ENCODE peak calls at places on chromosomes 4 and X, in four cellular contexts. L is transverse colon, Z is ovary, P is esophagus muscularis mucosa. N is an unnamed sample.
A peak's percentile ranks its signal among the peaks of the same experiment; 100 is the strongest.

GRCh38 chrX:40170830-40171512 is 73.2 kb upstream of the BCOR start:
- DNase-seq in Z (peak; percentile 40), P (no peak), L (no peak), N (no peak)

GRCh38 chr4:185853841-185854240 is 41.8 kb upstream of the SORBS2 start:
- DNase-seq in P (peak; percentile 68), L (no peak), Z (no peak), N (no peak)

GRCh38 chrX:151816914-151817313 is 82.4 kb downstream of the CNGA2 start:
- DNase-seq in L (no peak), Z (no peak), P (no peak), N (no peak)

GRCh38 chrX:11532291-11533075 is 133.2 kb downstream of the ARHGAP6 start:
- DNase-seq in Z (peak; percentile 38), P (no peak), L (no peak), N (no peak)

GRCh38 chrX:69503835-69504625 is at the start of gene NALF2:
- DNase-seq in L (peak; percentile 40), P (no peak), Z (peak; percentile 22), N (peak; percentile 12)

GRCh38 chrX:150610038-150610437 is 41.6 kb downstream of the MTM1 start:
- DNase-seq in L (no peak), Z (no peak), P (no peak), N (no peak)

GRCh38 chrX:31058284-31058683 is 13.6 kb downstream of the FTHL17 start:
- DNase-seq in Z (no peak), L (no peak), P (no peak), N (no peak)

GRCh38 chr4:138488527-138488926 is 246.4 kb upstream of the SLC7A11 start:
- DNase-seq in Z (no peak), P (no peak), L (no peak), N (no peak)

GRCh38 chr4:172073590-172073989 is 260.4 kb downstream of the GALNTL6 start:
- DNase-seq in Z (no peak), P (no peak), L (no peak), N (no peak)

GRCh38 chr4:88008133-88008621 is 742 bp downstream of the PKD2 start:
- DNase-seq in L (peak; percentile 34), Z (peak; percentile 41), P (no peak), N (peak; percentile 87)

GRCh38 chrX:41858161-41858775 is 65.1 kb downstream of the CASK start:
- DNase-seq in P (no peak), L (no peak), Z (no peak), N (no peak)

GRCh38 chr4:83362492-83363329 is 28.1 kb upstream of the HPSE start:
- DNase-seq in P (no peak), L (peak; percentile 19), Z (no peak), N (no peak)

GRCh38 chr4:22473268-22473667 is 42.6 kb downstream of the ADGRA3 start:
- DNase-seq in Z (no peak), L (no peak), P (no peak), N (no peak)

GRCh38 chrX:20059467-20060128 is 57.1 kb downstream of the MAP7D2 start:
- DNase-seq in L (no peak), Z (no peak), P (no peak), N (no peak)

GRCh38 chrX:112058255-112058654 is 24.3 kb downstream of the TRPC5 start:
- DNase-seq in P (no peak), Z (no peak), L (no peak), N (no peak)

GRCh38 chr4:40185830-40186664 is 10.8 kb upstream of the RHOH start:
- DNase-seq in Z (no peak), P (no peak), L (no peak), N (no peak)

GRCh38 chr4:110869114-110869513 is 246.2 kb upstream of the PITX2 start:
- DNase-seq in L (no peak), P (no peak), Z (no peak), N (no peak)

GRCh38 chrX:110201799-110202198 is 116.1 kb downstream of the AMMECR1 start:
- DNase-seq in P (no peak), L (no peak), Z (no peak), N (no peak)

DNA sequence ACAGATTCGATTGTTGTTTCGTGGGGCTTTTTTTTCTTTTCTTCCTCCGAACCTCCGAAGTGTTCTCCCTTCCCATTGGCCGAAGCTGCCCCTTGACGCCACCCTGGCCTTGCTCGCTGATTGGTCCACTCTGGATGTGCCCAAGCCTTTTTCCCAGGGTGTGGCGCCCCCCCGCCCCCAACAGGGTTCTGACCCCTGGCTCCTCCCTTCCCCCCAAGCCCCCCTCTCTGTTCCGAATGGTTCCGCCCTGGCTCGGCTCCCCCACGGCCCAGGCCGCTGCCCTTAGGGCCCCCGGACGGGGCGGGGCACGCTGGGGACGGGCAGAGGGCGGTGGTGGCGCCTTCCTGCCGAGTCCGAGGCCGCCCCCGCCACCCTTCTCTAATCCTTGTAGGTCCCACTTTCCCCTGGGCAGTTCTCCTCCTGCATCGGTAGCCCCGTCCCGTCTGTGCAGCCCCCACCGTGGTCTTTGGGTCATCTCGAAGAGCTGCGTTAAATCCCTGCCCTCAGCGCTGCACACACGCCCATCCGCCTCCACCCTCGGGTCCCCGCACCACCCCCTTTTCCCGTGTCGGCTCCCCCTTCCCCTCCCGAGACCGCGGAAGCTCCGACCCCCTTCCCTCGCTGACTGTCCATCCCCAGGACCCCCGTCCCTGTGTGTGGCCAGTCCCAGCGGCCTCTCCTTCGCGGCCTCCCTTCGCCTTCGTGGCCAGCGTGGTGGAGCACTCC is 25.6 kb downstream of the UTP14A start:
- DNase-seq in P (peak; percentile 97), L (peak; percentile 93), Z (peak; percentile 93), N (peak; percentile 85)
- TF ChIP-seq POLR2A in P (no peak), L (peak; percentile 71), Z (no peak), N (no peak)

DNA sequence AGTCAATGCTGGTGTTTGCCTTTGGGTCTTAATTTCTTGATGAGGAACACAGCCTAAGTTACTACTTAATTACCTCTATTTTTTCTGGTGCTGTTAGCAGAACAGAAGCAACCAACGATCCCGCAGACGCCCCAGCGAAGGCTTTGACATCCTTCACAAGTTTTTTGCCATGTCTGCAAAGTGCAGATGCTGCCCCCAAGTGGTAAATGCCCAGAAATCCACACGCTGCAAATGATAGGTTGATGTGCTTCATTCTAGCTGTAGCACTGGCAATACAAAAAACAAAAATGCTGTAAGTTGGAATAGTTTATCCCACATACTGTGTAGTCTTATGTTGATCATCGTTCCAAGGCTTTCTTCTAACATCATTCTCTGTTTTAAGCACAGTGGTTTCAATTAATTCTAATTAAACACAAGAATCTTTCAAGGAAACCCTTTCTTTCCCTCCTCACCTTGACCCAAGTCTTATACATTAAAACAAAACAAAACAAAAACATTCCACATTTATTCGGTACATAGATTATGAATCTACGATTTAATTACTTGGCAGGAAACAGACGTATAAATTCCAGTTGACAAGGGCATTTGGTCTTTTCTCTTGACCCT is 1.2 kb downstream of the PNPLA4 start:
- DNase-seq in Z (peak; percentile 38), P (no peak), L (peak; percentile 64), N (no peak)
- TF ChIP-seq POLR2A in Z (no peak), P (no peak), L (no peak), N (no peak)

GRCh38 chr4:23881052-23881501 is 8.8 kb downstream of the PPARGC1A start:
- DNase-seq in L (no peak), Z (no peak), P (no peak), N (no peak)
- TF ChIP-seq POLR2A in L (no peak), Z (no peak), P (no peak), N (no peak)

DNA sequence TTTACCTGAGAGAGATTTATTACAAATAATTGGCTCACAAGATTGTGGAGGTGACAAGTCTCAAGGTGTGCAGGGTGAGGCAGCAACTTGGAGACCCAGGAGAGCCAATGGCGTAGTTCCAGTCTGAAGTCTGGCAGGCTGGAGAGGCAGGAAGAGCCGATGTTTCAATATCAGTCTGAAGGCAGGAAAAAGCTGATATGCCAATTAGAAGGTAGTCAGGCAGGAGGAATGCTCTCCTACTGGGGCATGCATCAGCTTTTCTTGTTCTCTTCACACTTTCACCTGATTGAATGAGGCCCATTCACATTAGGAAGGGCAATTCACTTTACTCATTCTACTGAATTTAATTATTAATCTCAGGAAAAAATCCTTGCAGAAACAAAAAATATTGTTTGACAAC is 1351.7 kb upstream of the ADGRL3 start:
- DNase-seq in Z (no peak), P (no peak), L (no peak), N (no peak)
- TF ChIP-seq POLR2A in Z (no peak), P (no peak), L (no peak), N (no peak)

GRCh38 chrX:43882294-43882681 is at the start of gene MAOB:
- DNase-seq in L (peak; percentile 33), Z (peak; percentile 59), P (no peak), N (no peak)
- TF ChIP-seq POLR2A in L (peak; percentile 23), Z (no peak), P (no peak), N (no peak)

N was measured in lower leg skin.